ENCODE peak calls at places on chromosomes 2 and 18, in four cellular contexts. F, G, T and D are unnamed samples.

GRCh38 chr2:55771612-55772011 is 78.0 kb upstream of the PNPT1 start:
- DNase-seq in G (peak; percentile 8), T (no peak), F (no peak), D (no peak)

GRCh38 chr2:237254911-237255578 is 158.9 kb downstream of the COL6A3 start:
- DNase-seq in F (no peak), G (no peak), T (no peak), D (no peak)

GRCh38 chr2:187390891-187391290 is 57.2 kb downstream of the CALCRL start:
- DNase-seq in F (no peak), T (no peak), G (no peak), D (no peak)

GRCh38 chr2:20624884-20625485 is 25.9 kb downstream of the HS1BP3 start:
- DNase-seq in F (no peak), T (no peak), G (no peak), D (no peak)

GRCh38 chr2:20216130-20217025 is 8.6 kb downstream of the SDC1 start:
- DNase-seq in G (no peak), F (no peak), T (no peak), D (no peak)

GRCh38 chr18:21163647-21164625 is 52.3 kb upstream of the ROCK1 start:
- DNase-seq in G (no peak), T (no peak), F (no peak), D (no peak)

GRCh38 chr2:115124817-115125216 is 682.4 kb downstream of the DPP10 start:
- DNase-seq in T (no peak), G (no peak), F (no peak), D (no peak)

GRCh38 chr2:188477564-188478086 is 186.0 kb downstream of the GULP1 start:
- DNase-seq in T (no peak), F (no peak), G (no peak), D (no peak)

GRCh38 chr2:182810087-182810486 is 56.4 kb downstream of the FRZB start:
- DNase-seq in F (no peak), T (no peak), G (no peak), D (no peak)

GRCh38 chr2:137467246-137467862 is 496.9 kb upstream of the HNMT start:
- DNase-seq in G (peak; percentile 61), T (no peak), F (peak; percentile 1), D (no peak)

GRCh38 chr2:224142397-224143312 is 103.6 kb upstream of the SERPINE2 start:
- DNase-seq in T (no peak), F (no peak), G (no peak), D (no peak)
- TF ChIP-seq CTCF in T (no peak), F (no peak), G (no peak), D (no peak)

GRCh38 chr2:95379616-95379925 is 22.9 kb upstream of the FAHD2A start:
- DNase-seq in G (peak; percentile 62), F (no peak), T (no peak), D (no peak)
- TF ChIP-seq CTCF in G (peak; percentile 51), F (no peak), T (no peak), D (peak; percentile 42)

GRCh38 chr2:230225486-230225885 is at the start of gene SP140:
- DNase-seq in G (no peak), F (peak; percentile 85), T (no peak), D (no peak)
- TF ChIP-seq CTCF in G (no peak), F (no peak), T (no peak), D (no peak)

GRCh38 chr2:230069418-230069817 is 694 bp upstream of the SLC16A14 start:
- DNase-seq in G (no peak), T (no peak), F (no peak), D (no peak)

GRCh38 chr2:230068658-230069080 is at the start of gene SLC16A14:
- DNase-seq in G (peak; percentile 52), F (no peak), T (no peak), D (no peak)

GRCh38 chr2:230071421-230071820 is 2.7 kb upstream of the SLC16A14 start:
- DNase-seq in F (no peak), G (no peak), T (no peak), D (no peak)

GRCh38 chr2:230067990-230068657 is 600 bp downstream of the SLC16A14 start:
- DNase-seq in G (peak; percentile 79), F (peak; percentile 71), T (no peak), D (peak; percentile 77)
- TF ChIP-seq CTCF in G (peak; percentile 46), F (no peak), T (peak; percentile 22), D (peak; percentile 64)

GRCh38 chr2:233928594-233929351 is 11.6 kb downstream of the TRPM8 start:
- DNase-seq in T (no peak), G (peak; percentile 70), F (no peak), D (no peak)
- TF ChIP-seq CTCF in T (peak; percentile 4), G (peak; percentile 87), F (peak; percentile 17), D (peak; percentile 81)

DNA sequence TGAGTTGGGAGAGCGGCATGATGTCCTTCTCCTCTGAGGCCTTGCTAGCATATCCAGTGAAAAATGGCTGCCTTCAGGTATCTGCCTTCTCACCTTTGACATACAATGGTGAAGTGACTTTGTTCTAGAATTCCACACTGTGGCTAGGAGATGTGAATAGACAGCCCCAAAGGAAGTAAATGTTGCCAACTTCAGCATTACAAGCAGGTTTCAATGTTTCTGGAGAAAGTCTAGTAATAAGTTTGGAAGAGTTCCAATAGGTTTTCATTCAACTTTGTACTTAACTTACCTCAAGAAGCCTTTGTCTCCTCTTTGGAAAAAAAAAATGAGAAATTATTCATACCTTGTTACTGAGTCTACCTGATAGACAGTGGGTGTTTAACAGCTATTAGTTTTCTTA is 421.3 kb upstream of the MMADHC start:
- DNase-seq in G (no peak), T (no peak), F (no peak), D (no peak)
- TF ChIP-seq CTCF in G (no peak), T (no peak), F (no peak), D (no peak)

GRCh38 chr2:233381013-233381995 is 27.0 kb downstream of the DGKD start:
- DNase-seq in G (no peak), T (no peak), F (no peak), D (no peak)

GRCh38 chr2:233384811-233385488 is 30.7 kb downstream of the DGKD start:
- DNase-seq in T (no peak), G (no peak), F (no peak), D (no peak)

GRCh38 chr2:233386382-233387041 is 32.2 kb downstream of the DGKD start:
- DNase-seq in F (peak; percentile 34), G (no peak), T (no peak), D (no peak)

GRCh38 chr2:233385489-233386044 is 31.3 kb downstream of the DGKD start:
- DNase-seq in T (no peak), F (peak; percentile 36), G (no peak), D (no peak)

DNA sequence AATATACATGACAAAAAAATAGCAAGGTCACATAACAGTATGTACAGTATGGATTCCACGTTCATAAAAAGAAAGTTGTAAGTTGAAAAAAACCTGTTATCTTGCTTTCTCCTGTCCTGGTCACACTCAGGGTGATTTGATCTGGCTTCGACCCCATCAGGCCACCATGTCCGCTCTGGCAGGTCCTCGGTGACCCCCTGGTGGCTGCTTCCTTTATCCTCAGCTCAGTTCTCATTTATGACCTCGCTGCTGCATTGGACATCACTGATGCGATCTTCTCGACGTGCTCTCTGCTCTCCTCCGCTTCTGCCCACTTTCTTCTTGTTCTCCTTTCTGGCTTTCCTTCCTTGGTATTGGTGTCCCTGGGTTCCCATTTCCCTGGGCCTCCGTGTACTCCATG is 29.7 kb downstream of the DGKD start:
- DNase-seq in F (peak; percentile 35), G (no peak), T (no peak), D (no peak)
- TF ChIP-seq CTCF in F (peak; percentile 28), G (no peak), T (no peak), D (peak; percentile 45)

GRCh38 chr2:122519366-122519765 is 763.9 kb downstream of the TSN start:
- DNase-seq in F (no peak), G (peak; percentile 10), T (no peak), D (no peak)
- TF ChIP-seq CTCF in F (no peak), G (peak; percentile 39), T (no peak), D (peak; percentile 47)

GRCh38 chr2:201879986-201880385 is 73.6 kb downstream of the CDK15 start:
- DNase-seq in T (no peak), G (no peak), F (no peak), D (no peak)
- TF ChIP-seq CTCF in T (no peak), G (no peak), F (no peak), D (no peak)

DNA sequence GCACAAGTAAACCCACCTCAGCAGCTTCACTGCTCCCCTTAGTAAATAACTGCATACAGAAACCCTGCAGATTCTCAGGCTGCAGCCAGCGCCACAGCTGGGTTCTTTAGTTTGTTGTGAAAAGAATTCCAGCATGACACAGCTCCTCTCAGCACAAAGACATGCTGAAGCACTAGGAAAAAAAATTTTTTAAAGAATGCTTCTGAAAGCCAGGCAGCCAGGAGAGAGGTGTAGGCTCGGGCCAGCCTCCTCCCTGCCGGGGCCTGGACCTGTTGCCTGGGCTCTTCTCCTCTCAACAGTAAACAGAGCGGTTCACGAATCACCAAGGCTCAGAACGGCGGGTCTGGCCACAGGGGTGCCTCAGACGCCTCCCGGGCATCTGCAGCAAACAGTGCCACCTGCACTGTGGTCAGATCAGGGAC is 95.7 kb upstream of the POU3F3 start:
- DNase-seq in F (no peak), G (peak; percentile 89), T (peak; percentile 79), D (no peak)
- TF ChIP-seq CTCF in F (no peak), G (no peak), T (no peak), D (no peak)